ENCODE peak calls at places on chromosomes 3 and 15, in six cellular contexts. O, Z, X, R, G and K are unnamed samples. For H3K4me1, the result is how much of the 10 kb centered on the place peaks cover.

GRCh38 chr15:76588811-76589747 is 252.5 kb downstream of the ISL2 start:
- DNase-seq in Z (no peak), X (no peak), O (no peak), G (no peak), R (no peak), K (no peak)

GRCh38 chr15:74545776-74546656 is 5.0 kb downstream of the ARID3B start:
- DNase-seq in O (peak), R (peak), Z (peak), X (peak), G (peak), K (peak)

GRCh38 chr3:81339040-81339845 is 422.2 kb downstream of the GBE1 start:
- DNase-seq in G (no peak), O (no peak), R (no peak), Z (no peak), X (no peak), K (no peak)

GRCh38 chr3:47123857-47124256 is 40.1 kb downstream of the SETD2 start:
- DNase-seq in G (no peak), Z (no peak), X (no peak), R (no peak), O (no peak), K (no peak)

GRCh38 chr15:60651734-60652141 is 172.8 kb upstream of the ICE2 start:
- DNase-seq in Z (no peak), G (no peak), R (no peak), X (no peak), O (no peak), K (no peak)

GRCh38 chr3:36149447-36149865 is 230.8 kb upstream of the STAC start:
- DNase-seq in G (no peak), R (no peak), Z (no peak), O (no peak), X (no peak), K (no peak)

GRCh38 chr3:139264375-139264774 is 79.4 kb upstream of the MRPS22 start:
- DNase-seq in R (no peak), Z (no peak), G (no peak), O (no peak), X (no peak), K (no peak)

GRCh38 chr15:37758412-37758811 is 176.0 kb upstream of the TMCO5A start:
- DNase-seq in O (no peak), G (no peak), R (no peak), X (peak), Z (no peak), K (no peak)

GRCh38 chr3:126915015-126915414 is 67.9 kb upstream of the PLXNA1 start:
- DNase-seq in G (no peak), O (no peak), Z (no peak), X (no peak), R (no peak), K (peak)

GRCh38 chr15:51818156-51818555 is 11.3 kb upstream of the TMOD3 start:
- DNase-seq in O (no peak), R (no peak), Z (no peak), X (no peak), G (no peak), K (no peak)

GRCh38 chr3:178137831-178138230 is 398.4 kb upstream of the KCNMB2 start:
- DNase-seq in O (no peak), X (no peak), G (no peak), R (no peak), Z (no peak), K (no peak)

GRCh38 chr3:127141921-127142730 is 50.8 kb upstream of the PRR23E start:
- DNase-seq in R (no peak), O (peak), G (no peak), X (peak), Z (no peak), K (peak)

GRCh38 chr15:36430721-36431265 is 148.6 kb upstream of the CDIN1 start:
- DNase-seq in G (no peak), O (no peak), R (no peak), X (no peak), Z (no peak), K (no peak)

GRCh38 chr3:156997351-156997750 is 162.6 kb downstream of the CCNL1 start:
- DNase-seq in Z (no peak), R (no peak), G (no peak), X (no peak), O (no peak), K (no peak)

GRCh38 chr3:128279594-128279880 is 126.3 kb downstream of the EEFSEC start:
- DNase-seq in Z (no peak), R (no peak), G (no peak), O (no peak), X (no peak), K (no peak)

GRCh38 chr3:133038731-133039398 is 674 bp downstream of the TMEM108 start:
- DNase-seq in X (peak), R (no peak), G (peak), O (peak), Z (no peak), K (peak)

GRCh38 chr3:77354958-77355357 is 315.1 kb downstream of the ROBO2 start:
- DNase-seq in Z (no peak), X (no peak), R (no peak), O (no peak), G (no peak), K (no peak)

GRCh38 chr3:55489804-55490132 is 2.7 kb upstream of the WNT5A start:
- DNase-seq in O (peak), X (no peak), Z (no peak), R (no peak), G (peak), K (no peak)

GRCh38 chr3:67616046-67616445 is 38.4 kb downstream of the SUCLG2 start:
- DNase-seq in Z (no peak), R (no peak), O (no peak), G (no peak), X (no peak), K (no peak)

GRCh38 chr3:186060222-186060621 is 48.7 kb downstream of the ETV5 start:
- DNase-seq in X (no peak), G (no peak), O (no peak), R (no peak), Z (no peak), K (no peak)

GRCh38 chr3:123869165-123869564 is 15.0 kb downstream of the MYLK start:
- DNase-seq in X (no peak), R (no peak), G (no peak), Z (no peak), O (no peak), K (no peak)

GRCh38 chr3:9542182-9542581 is 11.4 kb downstream of the LHFPL4 start:
- DNase-seq in Z (no peak), R (no peak), X (no peak), G (no peak), O (no peak), K (no peak)

GRCh38 chr3:171806200-171807128 is 3.8 kb downstream of the PLD1 start:
- DNase-seq in G (no peak), X (no peak), R (no peak), O (no peak), Z (no peak), K (no peak)

GRCh38 chr15:101013769-101014223 is 94.6 kb downstream of the LRRK1 start:
- DNase-seq in Z (no peak), R (no peak), X (no peak), G (peak), O (no peak), K (peak)

GRCh38 chr3:191356586-191357439 is 26.5 kb upstream of the UTS2B start:
- DNase-seq in Z (no peak), G (no peak), R (peak), X (no peak), O (no peak), K (no peak)

GRCh38 chr3:43696881-43697280 is 6.1 kb downstream of the ABHD5 start:
- DNase-seq in X (no peak), O (no peak), G (no peak), R (no peak), Z (no peak), K (no peak)

GRCh38 chr3:128280466-128281455 is 127.5 kb downstream of the EEFSEC start:
- DNase-seq in R (no peak), O (no peak), X (no peak), G (peak), Z (no peak), K (no peak)

GRCh38 chr3:169106662-169107061 is 556.9 kb downstream of the MECOM start:
- DNase-seq in X (no peak), O (no peak), Z (no peak), G (no peak), R (no peak), K (no peak)

GRCh38 chr3:13866406-13866965 is 13.4 kb downstream of the WNT7A start:
- DNase-seq in G (no peak), X (no peak), Z (no peak), R (no peak), O (no peak), K (no peak)

GRCh38 chr3:65672876-65673815 is 365.6 kb downstream of the MAGI1 start:
- DNase-seq in G (peak), Z (no peak), X (no peak), R (peak), O (peak), K (peak)

GRCh38 chr3:66702126-66702525 is 201.3 kb upstream of the LRIG1 start:
- DNase-seq in Z (no peak), X (no peak), G (no peak), O (no peak), R (no peak), K (peak)

GRCh38 chr15:63523306-63523990 is 19.1 kb downstream of the USP3 start:
- DNase-seq in X (no peak), G (no peak), Z (no peak), O (no peak), R (no peak), K (no peak)

GRCh38 chr3:73041537-73041936 is 19.9 kb upstream of the EBLN2 start:
- DNase-seq in R (no peak), O (no peak), Z (no peak), G (no peak), X (no peak), K (no peak)

GRCh38 chr3:73031573-73032103 is 29.8 kb upstream of the EBLN2 start:
- DNase-seq in X (no peak), R (no peak), Z (no peak), G (no peak), O (no peak), K (no peak)

GRCh38 chr3:73036694-73037368 is 24.6 kb upstream of the EBLN2 start:
- DNase-seq in R (no peak), O (no peak), G (no peak), X (no peak), Z (no peak), K (no peak)

GRCh38 chr3:73037369-73037699 is 24.1 kb upstream of the EBLN2 start:
- DNase-seq in G (no peak), O (no peak), Z (no peak), R (no peak), X (no peak), K (no peak)
- H3K4me1 ChIP-seq in G (under half), O (half or more), Z (under half), R (under half), X (under half), K (under half)

GRCh38 chr15:93076875-93077274 is 12.1 kb downstream of the RGMA start:
- DNase-seq in G (no peak), Z (no peak), O (peak), X (no peak), R (no peak), K (no peak)
- H3K4me1 ChIP-seq in G (under half), Z (under half), O (half or more), X (under half), R (under half), K (half or more)

GRCh38 chr3:195149292-195149691 is 121.7 kb downstream of the XXYLT1 start:
- DNase-seq in R (no peak), O (no peak), G (no peak), Z (no peak), X (no peak), K (no peak)
- H3K4me1 ChIP-seq in R (under half), O (under half), G (under half), Z (under half), X (under half), K (under half)

DNA sequence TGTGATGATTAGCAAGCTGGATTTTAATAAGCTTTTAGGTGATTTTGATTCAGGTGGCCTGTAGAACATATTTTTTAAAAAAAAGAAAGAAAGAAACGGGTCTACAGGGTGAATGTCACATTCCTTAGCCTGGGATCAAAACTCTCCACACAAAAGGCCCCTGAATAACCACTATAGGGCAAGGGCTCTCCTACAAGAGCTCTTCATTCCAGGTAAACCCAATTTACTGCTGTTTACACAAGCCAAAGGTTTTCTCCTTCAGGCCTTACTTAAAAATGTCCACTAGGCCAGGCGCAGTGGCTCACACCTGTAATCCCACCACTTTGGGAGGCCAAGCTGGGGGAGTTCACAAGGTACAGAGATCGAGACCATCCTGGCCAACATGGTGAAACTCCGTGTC is 8.3 kb downstream of the MSL2 start:
- DNase-seq in R (no peak), Z (no peak), O (no peak), G (no peak), X (no peak), K (no peak)
- H3K4me1 ChIP-seq in R (under half), Z (half or more), O (half or more), G (under half), X (under half), K (half or more)

GRCh38 chr15:64859226-64859625 is 17.5 kb downstream of the PLEKHO2 start:
- DNase-seq in R (no peak), O (no peak), G (no peak), X (no peak), Z (no peak), K (no peak)
- H3K4me1 ChIP-seq in R (under half), O (under half), G (under half), X (under half), Z (under half), K (half or more)

GRCh38 chr3:58521917-58522680 is 14.9 kb downstream of the ACOX2 start:
- DNase-seq in X (no peak), G (no peak), Z (no peak), R (no peak), O (no peak), K (no peak)
- H3K4me1 ChIP-seq in X (under half), G (under half), Z (under half), R (under half), O (under half), K (under half)